ENCODE peak calls at places on chromosome 9, in seven cellular contexts. W is breast epithelium; K is CD8-positive, alpha-beta memory T cell; G is uterus; R is astrocyte of the cerebellum; Y is adrenal gland; A is NB4. H is an unnamed sample.

GRCh38 chr9:14311940-14312572 is 1.9 kb downstream of the NFIB start:
- DNase-seq in W (no peak), K (no peak), G (no peak), R (no peak), Y (no peak), A (no peak), H (no peak)

GRCh38 chr9:82184524-82184923 is 196.0 kb downstream of the SPATA31D1 start:
- DNase-seq in W (no peak), K (no peak), G (no peak), R (no peak), Y (no peak), A (no peak), H (no peak)

GRCh38 chr9:14372437-14373318 is 58.7 kb upstream of the NFIB start:
- DNase-seq in W (no peak), K (no peak), G (peak; percentile 76), R (no peak), Y (peak; percentile 61), A (no peak), H (no peak)

GRCh38 chr9:88722753-88723152 is 187.8 kb downstream of the NXNL2 start:
- DNase-seq in W (no peak), K (no peak), G (no peak), R (no peak), Y (no peak), A (peak; percentile 47), H (no peak)

GRCh38 chr9:107755267-107755666 is 265.7 kb upstream of the KLF4 start:
- DNase-seq in W (no peak), K (no peak), G (no peak), R (no peak), Y (peak; percentile 67), A (peak; percentile 32), H (no peak)

GRCh38 chr9:3451956-3452355 is 73.8 kb downstream of the RFX3 start:
- DNase-seq in W (no peak), K (no peak), G (no peak), R (no peak), Y (no peak), A (no peak), H (no peak)

GRCh38 chr9:76181020-76181641 is 213.1 kb downstream of the RFK start:
- DNase-seq in W (no peak), K (no peak), G (no peak), R (peak; percentile 85), Y (no peak), A (no peak), H (peak; percentile 39)

GRCh38 chr9:98764351-98764750 is 32.0 kb downstream of the ANKS6 start:
- DNase-seq in W (no peak), K (no peak), G (no peak), R (no peak), Y (no peak), A (no peak), H (no peak)

GRCh38 chr9:5499889-5500398 is 10.4 kb upstream of the PDCD1LG2 start:
- DNase-seq in W (no peak), K (no peak), G (peak; percentile 45), R (no peak), Y (peak; percentile 45), A (no peak), H (peak; percentile 45)

GRCh38 chr9:84748112-84748511 is 78.6 kb downstream of the NTRK2 start:
- DNase-seq in W (no peak), K (no peak), G (no peak), R (no peak), Y (no peak), A (no peak), H (no peak)

GRCh38 chr9:134742822-134743221 is 101.2 kb downstream of the COL5A1 start:
- DNase-seq in W (no peak), K (no peak), G (no peak), R (no peak), Y (no peak), A (no peak), H (no peak)

GRCh38 chr9:83972286-83972685 is 7.7 kb downstream of the HNRNPK start:
- DNase-seq in W (no peak), K (no peak), G (no peak), R (no peak), Y (no peak), A (peak; percentile 59), H (no peak)

GRCh38 chr9:83920469-83920941 is 727 bp downstream of the KIF27 start:
- DNase-seq in W (peak; percentile 69), K (no peak), G (peak; percentile 58), R (peak; percentile 24), Y (no peak), A (no peak), H (no peak)

GRCh38 chr9:110073356-110073666 is 134.6 kb downstream of the C9orf152 start:
- DNase-seq in W (no peak), K (no peak), G (no peak), R (no peak), Y (no peak), A (no peak), H (no peak)

GRCh38 chr9:113933188-113933587 is 57.1 kb downstream of the ZNF618 start:
- DNase-seq in W (no peak), K (no peak), G (no peak), R (no peak), Y (peak; percentile 85), A (no peak), H (no peak)

GRCh38 chr9:113993838-113994540 is 84.1 kb downstream of the AMBP start:
- DNase-seq in W (peak; percentile 86), K (no peak), G (peak; percentile 62), R (peak; percentile 56), Y (peak; percentile 95), A (no peak), H (peak; percentile 35)

GRCh38 chr9:128921881-128922763 is 1.3 kb downstream of the PHYHD1 start:
- DNase-seq in W (no peak), K (no peak), G (peak; percentile 72), R (no peak), Y (peak; percentile 65), A (no peak), H (no peak)

GRCh38 chr9:133788819-133789733 is 50.9 kb upstream of the SARDH start:
- DNase-seq in W (no peak), K (no peak), G (peak; percentile 62), R (no peak), Y (peak; percentile 47), A (no peak), H (no peak)

GRCh38 chr9:74770508-74771261 is 117.0 kb downstream of the TRPM6 start:
- DNase-seq in W (no peak), K (peak; percentile 7), G (no peak), R (no peak), Y (peak; percentile 19), A (peak; percentile 34), H (no peak)

DNA sequence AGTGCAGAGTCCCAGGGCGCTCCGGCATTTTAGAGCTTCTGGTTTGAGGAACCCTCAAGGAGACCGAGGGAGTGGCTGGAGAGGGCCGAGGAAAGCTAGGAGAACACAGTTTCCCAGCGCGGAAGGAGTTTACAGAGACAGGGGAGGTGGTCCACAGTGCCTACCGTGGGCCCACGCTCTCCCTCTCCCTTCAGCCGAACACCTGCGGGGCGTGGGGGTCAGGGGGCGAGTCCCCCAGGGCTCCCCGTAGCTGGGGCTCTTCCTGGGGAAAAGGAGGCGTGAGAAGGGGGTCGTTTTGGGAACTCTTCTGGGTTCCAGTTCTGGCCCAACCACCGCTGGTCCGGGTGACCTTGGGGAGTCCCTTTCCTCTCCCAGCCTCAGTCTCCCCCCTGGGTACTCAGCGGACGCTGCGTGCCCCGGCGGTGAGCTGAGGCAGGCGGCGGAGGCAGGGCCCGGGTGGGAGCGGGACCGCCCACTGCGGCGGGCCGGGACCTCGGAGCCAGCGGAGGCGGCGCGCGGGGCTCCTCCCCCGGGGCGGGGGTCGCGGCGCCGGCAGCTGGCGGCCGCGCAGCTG is 368 bp upstream of the FRMPD1 start:
- DNase-seq in W (no peak), K (no peak), G (no peak), R (no peak), Y (no peak), A (no peak), H (no peak)
- H3K4me3 ChIP-seq in W (peak overlapping the region; percentile 9), K (no peak overlapping the region), G (no peak overlapping the region), R (peak overlapping the region; percentile 22), Y (no peak overlapping the region), A (no peak overlapping the region), H (peak overlapping the region; percentile 28)

GRCh38 chr9:121866927-121867326 is 215.5 kb downstream of the DAB2IP start:
- DNase-seq in W (no peak), K (no peak), G (no peak), R (no peak), Y (no peak), A (no peak), H (no peak)
- H3K4me3 ChIP-seq in W (no peak overlapping the region), K (no peak overlapping the region), G (no peak overlapping the region), R (no peak overlapping the region), Y (no peak overlapping the region), A (no peak overlapping the region), H (no peak overlapping the region)

GRCh38 chr9:19969721-19970120 is 180.9 kb upstream of the SLC24A2 start:
- DNase-seq in W (no peak), K (no peak), G (no peak), R (no peak), Y (no peak), A (peak; percentile 22), H (peak; percentile 41)

GRCh38 chr9:19965336-19965735 is 176.5 kb upstream of the SLC24A2 start:
- DNase-seq in W (no peak), K (no peak), G (no peak), R (no peak), Y (no peak), A (no peak), H (no peak)

DNA sequence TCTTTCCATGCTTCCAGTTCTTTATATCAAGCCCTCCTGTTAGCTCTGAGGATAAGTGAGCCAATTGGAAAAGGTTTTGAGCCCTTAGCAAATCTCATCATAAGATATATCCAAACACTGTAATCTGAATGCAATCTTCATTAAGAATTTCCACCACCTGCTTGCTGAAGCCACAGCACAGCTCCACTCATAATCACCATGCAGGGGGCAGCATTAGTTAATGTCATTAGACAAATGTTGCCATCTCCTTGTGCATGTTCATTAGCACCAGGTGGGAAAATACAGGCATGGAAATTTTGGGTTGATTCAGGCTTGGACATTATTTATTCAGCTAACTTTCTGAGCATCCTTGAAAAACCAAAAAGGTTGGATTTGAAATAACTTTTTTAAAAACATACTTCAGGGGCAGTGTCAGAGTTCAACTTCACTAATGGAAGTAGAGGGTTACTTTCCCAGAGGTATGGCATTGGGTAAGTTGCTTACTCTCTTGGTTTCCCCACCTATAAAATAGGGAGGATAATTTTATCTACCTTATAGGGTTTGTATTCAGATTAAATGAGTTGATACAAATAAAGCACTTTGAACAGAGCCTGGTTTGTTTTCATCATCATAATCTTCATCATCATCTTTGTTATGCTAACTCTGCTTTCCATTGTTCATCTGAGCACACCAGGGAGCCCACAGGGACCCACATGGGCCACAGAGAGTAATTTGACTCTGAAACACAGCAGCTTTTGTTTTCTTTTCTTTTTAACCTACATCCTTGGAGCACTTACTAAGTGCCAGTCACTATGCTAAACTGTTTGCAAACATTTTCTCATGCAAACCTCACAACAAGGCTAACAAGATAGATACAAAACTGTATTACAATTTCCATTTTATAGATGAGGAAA is 179.0 kb upstream of the SLC24A2 start:
- DNase-seq in W (no peak), K (no peak), G (no peak), R (no peak), Y (no peak), A (no peak), H (no peak)
- H3K4me3 ChIP-seq in W (no peak overlapping the region), K (no peak overlapping the region), G (no peak overlapping the region), R (no peak overlapping the region), Y (no peak overlapping the region), A (no peak overlapping the region), H (no peak overlapping the region)

DNA sequence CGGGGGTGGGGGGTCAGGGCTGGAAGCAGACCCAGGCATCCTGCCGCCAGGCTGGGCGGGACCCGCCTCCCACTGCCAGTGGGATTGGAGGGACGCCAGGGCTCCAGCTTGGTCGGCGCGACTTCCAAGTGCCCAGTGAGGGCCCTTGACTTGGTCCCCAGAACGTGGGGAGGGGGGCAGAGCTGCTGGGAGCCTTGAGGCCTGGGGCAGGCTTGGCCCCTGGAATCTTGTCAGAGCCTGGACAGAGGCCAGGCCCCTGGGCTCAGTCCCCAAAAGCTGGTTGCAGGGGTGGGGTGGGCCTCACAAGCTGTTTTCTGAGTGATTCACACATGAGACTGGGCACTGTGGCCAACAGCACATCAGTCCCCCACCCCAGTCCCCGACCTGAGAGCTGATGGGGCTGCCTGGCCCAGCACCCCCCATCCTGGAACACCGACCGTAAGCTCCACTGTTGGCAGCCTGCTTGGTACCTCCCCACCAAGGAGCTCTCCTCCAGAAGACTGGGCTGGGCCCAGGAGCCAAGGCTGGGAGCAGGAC is 528 bp downstream of the CLIC3 start:
- DNase-seq in W (no peak), K (no peak), G (no peak), R (no peak), Y (no peak), A (no peak), H (no peak)
- H3K4me3 ChIP-seq in W (peak overlapping the region; percentile 0), K (peak overlapping the region; percentile 51), G (no peak overlapping the region), R (no peak overlapping the region), Y (no peak overlapping the region), A (no peak overlapping the region), H (no peak overlapping the region)

H was measured in skeletal muscle cell.